ENCODE peak calls at places on chromosomes 11 and 22, in eight cellular contexts. F is GM13977, G is GM06990, O is fibroblast of the aortic adventitia, R is HFF-Myc, V is AG10803, D is epithelial cell of esophagus, S is body of pancreas. M is an unnamed sample.

GRCh38 chr11:33891714-33892327 is at the start of gene LMO2:
- DNase-seq in F (no peak), G (peak; percentile 75), O (no peak), R (no peak), V (no peak), D (peak; percentile 20), S (peak; percentile 35), M (no peak)

GRCh38 chr11:78192223-78192719 is 3.6 kb downstream of the USP35 start:
- DNase-seq in F (peak; percentile 47), G (no peak), O (no peak), R (no peak), V (no peak), D (no peak), S (peak; percentile 93), M (no peak)

GRCh38 chr11:120383518-120384155 is 47.4 kb downstream of the ARHGEF12 start:
- DNase-seq in F (no peak), G (no peak), O (no peak), R (no peak), V (no peak), D (peak; percentile 90), S (no peak), M (no peak)

GRCh38 chr11:116144387-116144958 is 628.3 kb downstream of the BUD13 start:
- DNase-seq in F (no peak), G (no peak), O (no peak), R (no peak), V (no peak), D (no peak), S (no peak), M (no peak)

GRCh38 chr11:120302001-120302805 is 22.9 kb upstream of the TLCD5 start:
- DNase-seq in F (no peak), G (no peak), O (no peak), R (no peak), V (no peak), D (peak; percentile 76), S (peak; percentile 88), M (no peak)

GRCh38 chr11:79033833-79034232 is 407.0 kb downstream of the TENM4 start:
- DNase-seq in F (no peak), G (no peak), O (no peak), R (no peak), V (no peak), D (no peak), S (no peak), M (no peak)

GRCh38 chr11:105073486-105074200 is 28.5 kb upstream of the CARD16 start:
- DNase-seq in F (no peak), G (no peak), O (no peak), R (no peak), V (no peak), D (peak; percentile 46), S (no peak), M (no peak)

GRCh38 chr11:24637520-24637919 is 140.7 kb downstream of the LUZP2 start:
- DNase-seq in F (no peak), G (no peak), O (no peak), R (no peak), V (no peak), D (peak; percentile 39), S (no peak), M (no peak)

GRCh38 chr22:19884954-19885751 is 30.5 kb upstream of the GNB1L start:
- DNase-seq in F (no peak), G (no peak), O (no peak), R (no peak), V (peak; percentile 77), D (no peak), S (no peak), M (no peak)

GRCh38 chr22:25334091-25334490 is 114.7 kb downstream of the CRYBB2 start:
- DNase-seq in F (no peak), G (no peak), O (peak; percentile 14), R (peak; percentile 10), V (peak; percentile 13), D (peak; percentile 33), S (peak; percentile 28), M (peak; percentile 54)

GRCh38 chr11:112784323-112785073 is 176.7 kb upstream of the NCAM1 start:
- DNase-seq in F (no peak), G (no peak), O (peak; percentile 99), R (no peak), V (peak; percentile 94), D (no peak), S (peak; percentile 59), M (no peak)

GRCh38 chr11:61814242-61814957 is 2.4 kb downstream of the FADS1 start:
- DNase-seq in F (no peak), G (no peak), O (no peak), R (no peak), V (peak; percentile 18), D (peak; percentile 41), S (peak; percentile 56), M (no peak)

GRCh38 chr22:37647928-37648327 is 8.5 kb downstream of the SH3BP1 start:
- DNase-seq in F (no peak), G (no peak), O (no peak), R (no peak), V (peak; percentile 36), D (no peak), S (peak; percentile 83), M (no peak)

GRCh38 chr22:37654556-37655251 is 3.8 kb upstream of the PDXP start:
- DNase-seq in F (no peak), G (no peak), O (no peak), R (no peak), V (no peak), D (no peak), S (no peak), M (no peak)

GRCh38 chr22:37655252-37655563 is 3.3 kb upstream of the PDXP start:
- DNase-seq in F (no peak), G (no peak), O (no peak), R (no peak), V (no peak), D (no peak), S (no peak), M (no peak)

GRCh38 chr22:37647317-37647716 is 7.8 kb downstream of the SH3BP1 start:
- DNase-seq in F (no peak), G (no peak), O (no peak), R (no peak), V (no peak), D (no peak), S (no peak), M (no peak)

DNA sequence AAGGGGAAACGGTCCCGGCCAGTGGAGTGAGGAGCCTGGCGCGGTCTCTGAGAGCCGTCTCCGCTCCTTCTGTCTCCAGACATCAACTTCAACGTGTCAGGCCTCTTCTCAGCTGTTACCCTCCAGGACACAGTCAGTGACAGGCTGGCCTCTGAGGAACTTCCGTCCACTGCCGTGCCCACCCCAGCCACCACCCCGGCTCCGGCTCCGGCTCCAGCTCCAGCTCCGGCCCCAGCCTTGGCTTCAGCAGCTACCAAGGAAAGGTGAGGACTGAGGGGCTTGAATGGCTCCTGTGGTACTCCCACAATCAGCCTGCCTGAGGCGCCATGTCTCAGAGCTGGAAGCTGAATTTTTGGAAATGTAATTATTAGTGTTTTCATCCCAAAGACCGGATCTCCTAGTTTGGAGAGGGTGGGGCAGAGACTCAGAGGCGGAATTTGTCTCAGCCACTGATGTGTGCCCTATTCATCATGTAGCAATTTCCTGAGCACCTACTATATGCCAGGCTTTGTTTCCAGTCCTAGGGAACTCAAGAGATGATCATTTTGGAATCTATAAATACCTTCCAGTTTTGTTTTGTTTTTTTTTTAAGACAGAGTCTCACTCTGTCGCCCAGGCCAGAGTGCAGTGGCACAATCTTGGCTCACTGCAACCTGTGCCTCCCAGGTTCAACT is 7.9 kb upstream of the PDXP start:
- DNase-seq in F (no peak), G (no peak), O (no peak), R (no peak), V (no peak), D (no peak), S (no peak), M (no peak)
- TF ChIP-seq CTCF in F (no peak), G (no peak), O (no peak), R (no peak), V (no peak), D (no peak), S (no peak), M (no peak)

GRCh38 chr11:82900277-82901164 is at the start of gene PRCP:
- DNase-seq in F (peak; percentile 88), G (peak; percentile 90), O (peak; percentile 81), R (peak; percentile 77), V (peak; percentile 87), D (peak; percentile 94), S (peak; percentile 97), M (peak; percentile 88)

GRCh38 chr11:82899957-82900276 is 313 bp downstream of the PRCP start:
- DNase-seq in F (no peak), G (no peak), O (no peak), R (no peak), V (no peak), D (no peak), S (no peak), M (no peak)

GRCh38 chr11:82902086-82902485 is 550 bp downstream of the DDIAS start:
- DNase-seq in F (no peak), G (no peak), O (no peak), R (no peak), V (no peak), D (no peak), S (no peak), M (no peak)

GRCh38 chr11:82902880-82903279 is 1.3 kb downstream of the DDIAS start:
- DNase-seq in F (no peak), G (no peak), O (no peak), R (no peak), V (no peak), D (no peak), S (no peak), M (no peak)

GRCh38 chr11:82901165-82901938 is at the start of gene DDIAS:
- DNase-seq in F (peak; percentile 89), G (peak; percentile 89), O (peak; percentile 97), R (peak; percentile 97), V (peak; percentile 96), D (peak; percentile 99), S (peak; percentile 98), M (peak; percentile 89)
- TF ChIP-seq CTCF in F (no peak), G (no peak), O (no peak), R (no peak), V (no peak), D (no peak), S (no peak), M (no peak)

GRCh38 chr22:29069476-29069875 is 3.4 kb upstream of the KREMEN1 start:
- DNase-seq in F (no peak), G (no peak), O (no peak), R (no peak), V (no peak), D (no peak), S (no peak), M (no peak)
- TF ChIP-seq CTCF in F (no peak), G (no peak), O (no peak), R (no peak), V (no peak), D (no peak), S (no peak), M (no peak)

GRCh38 chr11:85934599-85935169 is 79.5 kb downstream of the CCDC83 start:
- DNase-seq in F (no peak), G (no peak), O (no peak), R (no peak), V (no peak), D (no peak), S (peak; percentile 24), M (no peak)

GRCh38 chr11:85935751-85936150 is 80.6 kb downstream of the CCDC83 start:
- DNase-seq in F (no peak), G (no peak), O (no peak), R (no peak), V (no peak), D (no peak), S (no peak), M (no peak)

GRCh38 chr11:85939099-85940015 is 84.2 kb downstream of the CCDC83 start:
- DNase-seq in F (no peak), G (no peak), O (no peak), R (no peak), V (no peak), D (no peak), S (no peak), M (no peak)

GRCh38 chr11:85941380-85941973 is 86.3 kb downstream of the CCDC83 start:
- DNase-seq in F (peak; percentile 59), G (no peak), O (peak; percentile 84), R (no peak), V (peak; percentile 75), D (peak; percentile 71), S (peak; percentile 57), M (peak; percentile 65)

GRCh38 chr11:85937838-85938237 is 82.7 kb downstream of the CCDC83 start:
- DNase-seq in F (no peak), G (no peak), O (no peak), R (no peak), V (no peak), D (no peak), S (no peak), M (no peak)
- TF ChIP-seq CTCF in F (no peak), G (no peak), O (no peak), R (no peak), V (no peak), D (no peak), S (no peak), M (no peak)